ENCODE peak calls at places on chromosomes 5 and 9, in six cellular contexts. E is T-helper 1 cell; O is D341Med; D is activated T-cell treated with anti-CD3 and anti-CD28 coated beads, Interleukin-2, amount 50 U/mL, for 48 hours; V is astrocyte of the cerebellum; S is left ventricle myocardium superior. M is an unnamed sample.
A peak's percentile ranks its signal among the peaks of the same experiment; 100 is the strongest.

GRCh38 chr5:126384985-126385384 is 38.2 kb upstream of the GRAMD2B start:
- DNase-seq in O (no peak), E (no peak), S (no peak), D (no peak), V (peak; percentile 75), M (no peak)

GRCh38 chr9:129242971-129243561 is 65.0 kb upstream of the IER5L start:
- DNase-seq in V (peak; percentile 12), E (no peak), S (peak; percentile 43), O (no peak), D (no peak), M (no peak)

GRCh38 chr5:45796959-45797553 is 100.9 kb upstream of the HCN1 start:
- DNase-seq in D (no peak), E (no peak), V (no peak), O (no peak), S (no peak), M (no peak)

GRCh38 chr5:119269061-119269579 is 86.7 kb upstream of the TNFAIP8 start:
- DNase-seq in D (peak; percentile 68), V (no peak), O (peak; percentile 30), E (no peak), S (peak; percentile 32), M (peak; percentile 68)

GRCh38 chr5:141841376-141841775 is 36.8 kb downstream of the PCDH1 start:
- DNase-seq in V (no peak), E (no peak), O (no peak), D (no peak), S (no peak), M (no peak)

GRCh38 chr5:55187370-55187769 is 14.4 kb upstream of the CDC20B start:
- DNase-seq in S (no peak), V (no peak), D (no peak), O (peak; percentile 40), E (no peak), M (no peak)

GRCh38 chr5:52673495-52673894 is 114.2 kb upstream of the ITGA1 start:
- DNase-seq in E (no peak), S (no peak), D (no peak), O (no peak), V (no peak), M (no peak)

GRCh38 chr5:132428811-132429440 is 59.4 kb downstream of the SLC22A5 start:
- DNase-seq in O (no peak), E (no peak), D (no peak), S (no peak), V (peak; percentile 55), M (no peak)

GRCh38 chr5:128300181-128300580 is 216.6 kb downstream of the SLC12A2 start:
- DNase-seq in V (peak; percentile 26), D (no peak), S (no peak), E (no peak), O (no peak), M (no peak)

GRCh38 chr9:126375386-126375785 is 48.8 kb downstream of the MVB12B start:
- DNase-seq in D (no peak), S (no peak), V (no peak), O (no peak), E (no peak), M (no peak)

GRCh38 chr5:425714-426113 is 17.3 kb upstream of the EXOC3 start:
- DNase-seq in O (peak; percentile 62), V (no peak), D (no peak), E (no peak), S (no peak), M (no peak)

GRCh38 chr9:14403112-14403511 is 89.2 kb upstream of the NFIB start:
- DNase-seq in S (no peak), O (peak; percentile 53), E (no peak), D (no peak), V (no peak), M (no peak)

GRCh38 chr5:23977996-23978395 is 470.6 kb downstream of the PRDM9 start:
- DNase-seq in D (peak; percentile 27), O (no peak), S (no peak), V (no peak), E (no peak), M (no peak)

GRCh38 chr5:167633931-167634341 is 657.5 kb upstream of the WWC1 start:
- DNase-seq in D (no peak), E (no peak), O (no peak), V (peak; percentile 93), S (no peak), M (no peak)

GRCh38 chr9:94169978-94170377 is 85.7 kb downstream of the PTPDC1 start:
- DNase-seq in D (no peak), V (no peak), O (no peak), E (no peak), S (no peak), M (no peak)

GRCh38 chr9:128523199-128523925 is 18.8 kb downstream of the GLE1 start:
- DNase-seq in O (peak; percentile 91), S (peak; percentile 70), E (no peak), D (no peak), V (no peak), M (no peak)

GRCh38 chr9:124054671-124055212 is 43.2 kb downstream of the LHX2 start:
- DNase-seq in E (no peak), V (peak; percentile 89), O (no peak), D (peak; percentile 68), S (no peak), M (no peak)

GRCh38 chr5:42057254-42057690 is 132.2 kb downstream of the FBXO4 start:
- DNase-seq in D (peak; percentile 65), S (peak; percentile 27), V (peak; percentile 6), E (peak; percentile 27), O (peak; percentile 69), M (peak; percentile 34)

GRCh38 chr5:14665949-14666741 is 1.6 kb downstream of the OTULIN start:
- DNase-seq in S (no peak), E (peak; percentile 41), D (peak; percentile 64), V (no peak), O (peak; percentile 63), M (peak; percentile 68)

GRCh38 chr5:169670769-169671525 is 33.9 kb downstream of the DOCK2 start:
- DNase-seq in S (no peak), V (no peak), E (no peak), O (no peak), D (no peak), M (no peak)

GRCh38 chr9:108033976-108034964 is 544.7 kb upstream of the KLF4 start:
- DNase-seq in V (no peak), O (no peak), D (no peak), S (peak; percentile 21), E (no peak), M (no peak)

GRCh38 chr5:95878417-95879323 is 56.1 kb upstream of the GLRX start:
- DNase-seq in S (no peak), O (no peak), D (no peak), V (no peak), E (no peak), M (no peak)

GRCh38 chr9:117354252-117354847 is 60.5 kb downstream of the ASTN2 start:
- DNase-seq in D (no peak), S (no peak), V (no peak), E (no peak), O (no peak), M (no peak)

GRCh38 chr9:95425910-95426551 is 90.7 kb downstream of the PTCH1 start:
- DNase-seq in D (peak; percentile 44), E (no peak), O (peak; percentile 53), S (no peak), V (peak; percentile 8), M (no peak)

GRCh38 chr5:110896901-110897300 is 158.1 kb downstream of the SLC25A46 start:
- DNase-seq in D (no peak), S (no peak), V (no peak), E (no peak), O (no peak), M (no peak)

GRCh38 chr5:136538534-136538933 is 173.2 kb upstream of the TRPC7 start:
- DNase-seq in D (no peak), S (no peak), O (no peak), V (no peak), E (no peak), M (no peak)

GRCh38 chr9:129962889-129963703 is 79.9 kb downstream of the FNBP1 start:
- DNase-seq in E (peak; percentile 68), D (peak; percentile 66), V (no peak), O (no peak), S (no peak), M (peak; percentile 78)

GRCh38 chr5:103089272-103089671 is 30.7 kb downstream of the GIN1 start:
- DNase-seq in E (no peak), S (no peak), D (no peak), V (no peak), O (no peak), M (no peak)

GRCh38 chr9:135536166-135536565 is 9.8 kb upstream of the OBP2A start:
- DNase-seq in V (no peak), O (no peak), E (no peak), D (no peak), S (no peak), M (no peak)

GRCh38 chr5:50325237-50325832 is 115.8 kb downstream of the EMB start:
- DNase-seq in D (no peak), S (no peak), E (no peak), O (peak; percentile 16), V (peak; percentile 6), M (no peak)

GRCh38 chr5:137822158-137822764 is 45.4 kb upstream of the MYOT start:
- DNase-seq in E (no peak), V (peak; percentile 12), D (no peak), S (peak; percentile 43), O (peak; percentile 71), M (no peak)

GRCh38 chr5:174259691-174260420 is 214.3 kb downstream of the NSG2 start:
- DNase-seq in O (no peak), D (no peak), E (no peak), V (peak; percentile 39), S (no peak), M (no peak)

GRCh38 chr9:113515862-113516261 is 52.3 kb downstream of the RGS3 start:
- DNase-seq in D (no peak), O (no peak), V (no peak), E (no peak), S (peak; percentile 19), M (no peak)

GRCh38 chr5:73911761-73912393 is 285.9 kb downstream of the ARHGEF28 start:
- DNase-seq in E (no peak), S (no peak), D (no peak), O (no peak), V (no peak), M (no peak)

GRCh38 chr5:61450880-61451279 is 118.8 kb downstream of the ZSWIM6 start:
- DNase-seq in S (no peak), V (peak; percentile 67), D (no peak), E (no peak), O (no peak), M (no peak)